ENCODE peak calls at places on chromosomes 12 and 14, in five cellular contexts. T is GM06990; Q is activated naive CD4-positive, alpha-beta T cell treated with Interleukin-2 at 50 U/mL for 16 hours; P is stimulated activated CD4-positive, alpha-beta T cell treated with anti-CD3 and anti-CD28 coated beads, Interleukin-4, amount 100 ng/mL, for 24 hours; S is EL. F is an unnamed sample.

GRCh38 chr14:28879571-28879970 is 113.0 kb downstream of the FOXG1 start:
- DNase-seq in Q (no peak), P (no peak), S (no peak), T (no peak), F (no peak)

GRCh38 chr12:12975322-12976077 is 23.5 kb upstream of the GPRC5D start:
- DNase-seq in Q (no peak), T (no peak), S (peak), P (no peak), F (no peak)

GRCh38 chr12:130977759-130978127 is 24.0 kb downstream of the ADGRD1 start:
- DNase-seq in T (no peak), P (no peak), Q (no peak), S (no peak), F (no peak)

GRCh38 chr14:96502621-96503251 is 554 bp downstream of the PAPOLA start:
- DNase-seq in S (peak), P (peak), Q (peak), T (no peak), F (peak)

GRCh38 chr12:3202734-3203446 is 125.7 kb downstream of the TSPAN9 start:
- DNase-seq in S (peak), T (no peak), P (peak), Q (peak), F (peak)

GRCh38 chr12:68899251-68899771 is 33.7 kb downstream of the CPM start:
- DNase-seq in T (no peak), S (peak), P (no peak), Q (no peak), F (peak)

GRCh38 chr14:34052658-34053014 is 101.8 kb upstream of the EGLN3 start:
- DNase-seq in P (no peak), T (no peak), Q (no peak), S (peak), F (no peak)

GRCh38 chr12:58889557-58889956 is 30.7 kb downstream of the LRIG3 start:
- DNase-seq in S (no peak), T (no peak), P (no peak), Q (no peak), F (no peak)

GRCh38 chr14:68786491-68787234 is 6.2 kb downstream of the ZFP36L1 start:
- DNase-seq in T (no peak), S (peak), P (no peak), Q (no peak), F (peak)

GRCh38 chr14:95265106-95266094 is 54.3 kb downstream of the CLMN start:
- DNase-seq in T (peak), P (peak), S (peak), Q (peak), F (peak)

GRCh38 chr14:50062438-50063039 is 53.8 kb downstream of the VCPKMT start:
- DNase-seq in Q (peak), T (no peak), P (peak), S (peak), F (peak)

F was measured in RWPE1.